ENCODE peak calls at places on chromosomes 3 and 15, in four cellular contexts. W, Q, L and S are unnamed samples.

GRCh38 chr15:31402511-31403056 is 75.9 kb downstream of the KLF13 start:
- DNase-seq in W (no peak), Q (peak; percentile 52), L (peak; percentile 81), S (no peak)

GRCh38 chr15:87631775-87632174 is 624.8 kb downstream of the NTRK3 start:
- DNase-seq in W (no peak), Q (no peak), L (no peak), S (no peak)

GRCh38 chr3:25728101-25728500 is 55.1 kb downstream of the NGLY1 start:
- DNase-seq in W (no peak), Q (no peak), L (no peak), S (no peak)

GRCh38 chr15:63332367-63333078 is 49.1 kb downstream of the CA12 start:
- DNase-seq in W (peak; percentile 78), Q (no peak), L (peak; percentile 95), S (peak; percentile 43)

GRCh38 chr3:3170998-3171397 is 8.5 kb downstream of the CRBN start:
- DNase-seq in W (no peak), Q (no peak), L (no peak), S (no peak)

GRCh38 chr15:73989001-73989798 is 2.9 kb downstream of the STOML1 start:
- DNase-seq in W (peak; percentile 87), Q (no peak), L (peak; percentile 62), S (no peak)

GRCh38 chr15:60091150-60091549 is 87.0 kb downstream of the FOXB1 start:
- DNase-seq in W (peak; percentile 98), Q (no peak), L (peak; percentile 72), S (peak; percentile 30)

GRCh38 chr3:182979103-182979697 is 1.1 kb downstream of the DCUN1D1 start:
- DNase-seq in W (no peak), Q (peak; percentile 45), L (no peak), S (no peak)

GRCh38 chr15:84400820-84401219 is 165.2 kb downstream of the GOLGA6L4 start:
- DNase-seq in W (no peak), Q (peak; percentile 44), L (no peak), S (no peak)

GRCh38 chr3:188607810-188608209 is 453.9 kb downstream of the LPP start:
- DNase-seq in W (no peak), Q (no peak), L (no peak), S (no peak)

GRCh38 chr3:70090322-70090913 is 90.9 kb downstream of the SAMMSON start:
- DNase-seq in W (no peak), Q (no peak), L (peak; percentile 20), S (no peak)

GRCh38 chr15:68735610-68736009 is 85.1 kb downstream of the ANP32A start:
- DNase-seq in W (no peak), Q (no peak), L (no peak), S (no peak)
- H3K4me3 ChIP-seq in W (no peak overlapping the region), Q (peak overlapping the region; percentile 26), L (no peak overlapping the region), S (no peak overlapping the region)

GRCh38 chr15:83380682-83381081 is 66.5 kb upstream of the SH3GL3 start:
- DNase-seq in W (peak; percentile 88), Q (peak; percentile 83), L (peak; percentile 6), S (no peak)
- TF ChIP-seq CTCF in W (peak; percentile 73), Q (peak; percentile 58), L (peak; percentile 47), S (peak; percentile 33)

GRCh38 chr15:40928351-40928974 is 677 bp upstream of the DLL4 start:
- DNase-seq in W (peak; percentile 40), Q (peak; percentile 90), L (no peak), S (no peak)
- H3K27me3 ChIP-seq in W (peaks cover 29% of the 10 kb centered on the region), Q (peaks cover 100% of the 10 kb centered on the region), L (peaks cover 40% of the 10 kb centered on the region), S (peaks cover 33% of the 10 kb centered on the region)

GRCh38 chr3:185701891-185702563 is 115.9 kb downstream of the SENP2 start:
- DNase-seq in W (no peak), Q (no peak), L (no peak), S (no peak)

GRCh38 chr3:185705498-185705897 is 119.3 kb downstream of the IGF2BP2 start:
- DNase-seq in W (no peak), Q (peak; percentile 2), L (no peak), S (no peak)

GRCh38 chr3:185699927-185700326 is 113.8 kb downstream of the SENP2 start:
- DNase-seq in W (no peak), Q (no peak), L (no peak), S (no peak)

GRCh38 chr3:185708392-185708791 is 116.5 kb downstream of the IGF2BP2 start:
- DNase-seq in W (no peak), Q (no peak), L (no peak), S (no peak)

GRCh38 chr3:185702564-185703225 is 116.6 kb downstream of the SENP2 start:
- DNase-seq in W (no peak), Q (peak; percentile 64), L (no peak), S (no peak)
- H3K4me3 ChIP-seq in W (no peak overlapping the region), Q (no peak overlapping the region), L (no peak overlapping the region), S (no peak overlapping the region)

GRCh38 chr15:29819979-29820801 is 2.1 kb downstream of the TJP1 start:
- DNase-seq in W (no peak), Q (no peak), L (no peak), S (no peak)

GRCh38 chr15:29822685-29823459 is 604 bp upstream of the TJP1 start:
- DNase-seq in W (peak; percentile 78), Q (no peak), L (peak; percentile 87), S (no peak)

GRCh38 chr15:29820802-29821160 is 1.5 kb downstream of the TJP1 start:
- DNase-seq in W (no peak), Q (no peak), L (no peak), S (no peak)

GRCh38 chr15:29822100-29822684 is at the start of gene TJP1:
- DNase-seq in W (peak; percentile 47), Q (peak; percentile 94), L (peak; percentile 60), S (no peak)

GRCh38 chr15:29821416-29822099 is 710 bp downstream of the TJP1 start:
- DNase-seq in W (peak; percentile 83), Q (peak; percentile 93), L (peak; percentile 88), S (no peak)
- TF ChIP-seq CTCF in W (peak; percentile 11), Q (peak; percentile 31), L (peak; percentile 62), S (peak; percentile 52)

DNA sequence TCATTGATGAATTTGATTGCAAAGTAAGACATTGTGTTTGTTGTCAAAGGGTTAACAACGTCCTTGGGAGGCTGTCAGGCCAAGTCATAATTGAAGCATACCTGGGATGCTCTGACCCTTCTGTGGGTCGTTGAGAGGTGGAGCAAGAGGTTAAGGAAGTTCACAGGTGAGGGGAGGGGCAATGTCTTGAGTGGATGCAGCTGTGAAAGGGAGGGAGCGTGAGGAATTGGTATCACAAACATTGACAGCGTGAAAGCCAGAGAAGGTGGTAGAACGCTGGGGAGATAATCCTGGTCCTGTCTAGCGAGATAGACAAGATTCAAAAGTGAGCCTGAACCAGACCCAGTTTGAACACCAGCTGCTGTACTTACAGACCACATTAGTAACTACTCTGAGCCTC is 79.4 kb downstream of the HES1 start:
- DNase-seq in W (no peak), Q (peak; percentile 55), L (no peak), S (no peak)
- H3K27me3 ChIP-seq in W (no peaks in the 10 kb centered on the region), Q (no peaks in the 10 kb centered on the region), L (peaks cover 16% of the 10 kb centered on the region), S (peaks cover 2% of the 10 kb centered on the region)

DNA sequence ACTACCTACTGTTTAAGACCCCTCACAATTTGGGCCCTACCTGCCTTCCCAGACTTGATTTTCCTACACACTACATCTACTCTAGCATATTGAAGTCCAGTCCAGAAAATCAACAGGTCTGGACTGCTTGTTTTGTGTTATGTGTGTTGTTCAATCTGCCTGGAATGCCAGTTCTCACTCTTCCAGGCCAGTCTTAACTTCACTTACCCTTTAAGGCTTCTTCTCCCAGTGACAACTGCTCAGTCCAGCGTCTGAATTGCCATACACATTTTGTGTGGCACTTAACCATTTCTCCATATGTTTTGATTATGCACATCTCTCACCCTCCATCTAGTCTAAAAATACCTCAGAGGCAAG is 1.1 kb downstream of the TICRR start:
- DNase-seq in W (no peak), Q (no peak), L (no peak), S (no peak)
- H3K4me3 ChIP-seq in W (peak overlapping the region; percentile 71), Q (peak overlapping the region; percentile 83), L (peak overlapping the region; percentile 86), S (peak overlapping the region; percentile 87)

GRCh38 chr15:67072951-67073350 is 7.5 kb downstream of the SMAD3 start:
- DNase-seq in W (no peak), Q (no peak), L (no peak), S (no peak)
- TF ChIP-seq CTCF in W (no peak), Q (no peak), L (no peak), S (no peak)